ENCODE peak calls at places on chromosomes 1 and 21, in seven cellular contexts. W, C, L, D, F, Z and J are unnamed samples.

GRCh38 chr1:113872219-113872934 is 865 bp upstream of the PTPN22 start:
- DNase-seq in W (no peak), C (no peak), L (no peak), D (no peak), F (no peak), Z (no peak), J (no peak)

GRCh38 chr1:98110674-98111073 is 189.8 kb upstream of the DPYD start:
- DNase-seq in W (no peak), C (no peak), L (no peak), D (peak; percentile 11), F (no peak), Z (no peak), J (no peak)

GRCh38 chr1:37574834-37575479 is 18.2 kb downstream of the DNALI1 start:
- DNase-seq in W (no peak), C (peak; percentile 58), L (no peak), D (peak; percentile 49), F (no peak), Z (no peak), J (no peak)

GRCh38 chr1:185292237-185292636 is 24.8 kb downstream of the IVNS1ABP start:
- DNase-seq in W (no peak), C (no peak), L (no peak), D (no peak), F (no peak), Z (no peak), J (no peak)

GRCh38 chr1:162666006-162666645 is 33.9 kb downstream of the DDR2 start:
- DNase-seq in W (no peak), C (no peak), L (no peak), D (no peak), F (no peak), Z (no peak), J (no peak)

GRCh38 chr1:247360991-247361721 is 29.5 kb upstream of the ZNF496 start:
- DNase-seq in W (no peak), C (no peak), L (peak; percentile 46), D (no peak), F (peak; percentile 78), Z (no peak), J (no peak)

GRCh38 chr1:14138135-14138506 is 438.1 kb downstream of the PRDM2 start:
- DNase-seq in W (no peak), C (no peak), L (no peak), D (peak; percentile 100), F (no peak), Z (no peak), J (no peak)

GRCh38 chr1:158053276-158053675 is 59.8 kb downstream of the KIRREL1 start:
- DNase-seq in W (no peak), C (no peak), L (no peak), D (peak; percentile 18), F (no peak), Z (no peak), J (no peak)

GRCh38 chr21:26115346-26115745 is 55.2 kb downstream of the APP start:
- DNase-seq in W (no peak), C (no peak), L (no peak), D (no peak), F (no peak), Z (no peak), J (no peak)

GRCh38 chr1:56780832-56781231 is 38.4 kb downstream of the FYB2 start:
- DNase-seq in W (no peak), C (no peak), L (no peak), D (no peak), F (no peak), Z (no peak), J (no peak)

DNA sequence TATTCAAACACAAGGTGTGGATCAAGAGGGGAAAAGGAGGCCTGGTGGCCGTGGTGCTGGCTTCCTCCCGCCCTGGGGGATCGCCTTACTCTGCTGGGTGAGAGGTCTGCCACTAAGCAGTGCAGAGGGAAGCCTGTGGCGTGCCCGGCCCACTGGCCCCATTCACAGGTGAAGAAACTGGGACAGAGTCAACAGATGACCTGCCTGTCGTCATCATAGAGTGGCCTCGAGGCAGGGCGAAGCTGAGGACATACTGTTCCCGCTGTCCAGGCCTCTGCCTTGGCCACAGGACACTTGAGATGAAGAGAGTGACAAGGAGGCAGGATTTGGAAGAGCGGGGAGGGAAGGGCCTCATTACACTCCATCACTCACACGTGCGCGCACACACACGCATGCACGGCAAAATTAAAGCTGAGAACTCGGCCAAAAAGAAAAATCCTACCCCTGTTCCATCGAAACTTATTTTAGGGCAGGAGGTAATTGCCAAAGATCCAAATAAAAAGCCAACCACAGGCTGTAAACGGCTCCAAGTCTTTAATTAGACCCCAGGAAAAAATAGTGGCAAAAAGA is 50.5 kb downstream of the CASZ1 start:
- DNase-seq in W (peak; percentile 87), C (no peak), L (no peak), D (no peak), F (no peak), Z (no peak), J (peak; percentile 38)
- H3K27ac ChIP-seq in W (peak overlapping the region; percentile 84), C (no peak overlapping the region), L (no peak overlapping the region), D (no peak overlapping the region), F (no peak overlapping the region), Z (no peak overlapping the region), J (peak overlapping the region; percentile 45)

GRCh38 chr1:52593495-52593894 is 8.7 kb upstream of the GPX7 start:
- DNase-seq in W (no peak), C (no peak), L (no peak), D (no peak), F (no peak), Z (no peak), J (no peak)
- H3K27ac ChIP-seq in W (no peak overlapping the region), C (no peak overlapping the region), L (no peak overlapping the region), D (no peak overlapping the region), F (no peak overlapping the region), Z (no peak overlapping the region), J (no peak overlapping the region)

GRCh38 chr1:18951416-18951815 is 5.1 kb downstream of the IFFO2 start:
- DNase-seq in W (no peak), C (no peak), L (no peak), D (no peak), F (no peak), Z (no peak), J (no peak)

GRCh38 chr1:18953656-18954259 is 2.7 kb downstream of the IFFO2 start:
- DNase-seq in W (no peak), C (no peak), L (no peak), D (no peak), F (no peak), Z (no peak), J (no peak)

GRCh38 chr1:18949689-18950414 is 6.6 kb downstream of the IFFO2 start:
- DNase-seq in W (no peak), C (no peak), L (no peak), D (no peak), F (no peak), Z (no peak), J (no peak)

GRCh38 chr1:18950415-18951026 is 6.0 kb downstream of the IFFO2 start:
- DNase-seq in W (no peak), C (no peak), L (no peak), D (no peak), F (no peak), Z (no peak), J (peak; percentile 55)

DNA sequence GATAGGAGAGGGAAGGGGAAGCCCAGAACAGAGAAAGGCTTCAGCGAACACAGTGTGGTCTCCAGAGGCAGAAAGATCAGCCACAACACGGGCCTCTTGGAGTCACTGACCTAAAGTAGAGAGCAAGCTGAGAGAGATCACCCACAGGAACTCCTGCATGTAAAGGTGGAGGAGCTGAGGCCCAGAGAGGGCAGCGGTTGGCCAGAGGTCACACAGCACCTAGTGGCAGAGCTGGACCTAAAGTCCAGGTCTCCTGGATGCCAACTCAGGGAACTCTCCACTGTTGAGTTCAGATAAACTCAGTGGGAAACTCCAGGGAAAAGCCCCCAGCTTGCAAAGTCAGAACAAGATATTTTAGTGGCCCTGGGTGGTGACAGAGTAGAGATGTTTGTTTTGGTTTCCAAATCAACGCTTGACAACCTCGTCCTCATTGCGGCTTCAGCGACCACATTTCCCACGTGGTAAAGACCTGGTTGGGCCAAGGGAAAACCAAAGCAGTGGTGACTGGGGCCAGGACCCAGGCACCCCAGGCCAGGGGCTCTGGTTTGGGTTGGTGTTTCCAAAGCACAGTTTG is 4.6 kb downstream of the IFFO2 start:
- DNase-seq in W (no peak), C (no peak), L (no peak), D (no peak), F (no peak), Z (no peak), J (no peak)
- H3K27ac ChIP-seq in W (no peak overlapping the region), C (peak overlapping the region; percentile 21), L (no peak overlapping the region), D (no peak overlapping the region), F (peak overlapping the region; percentile 92), Z (no peak overlapping the region), J (peak overlapping the region; percentile 84)

GRCh38 chr1:228090613-228091081 is 8.1 kb downstream of the ARF1 start:
- DNase-seq in W (no peak), C (no peak), L (no peak), D (no peak), F (no peak), Z (no peak), J (no peak)

GRCh38 chr1:228088586-228089498 is 6.3 kb downstream of the ARF1 start:
- DNase-seq in W (no peak), C (no peak), L (no peak), D (no peak), F (no peak), Z (no peak), J (no peak)

GRCh38 chr1:228087771-228088251 is 5.3 kb downstream of the ARF1 start:
- DNase-seq in W (no peak), C (no peak), L (no peak), D (peak; percentile 85), F (no peak), Z (no peak), J (no peak)

GRCh38 chr1:228091084-228091483 is 8.6 kb downstream of the ARF1 start:
- DNase-seq in W (no peak), C (no peak), L (no peak), D (no peak), F (no peak), Z (no peak), J (no peak)

DNA sequence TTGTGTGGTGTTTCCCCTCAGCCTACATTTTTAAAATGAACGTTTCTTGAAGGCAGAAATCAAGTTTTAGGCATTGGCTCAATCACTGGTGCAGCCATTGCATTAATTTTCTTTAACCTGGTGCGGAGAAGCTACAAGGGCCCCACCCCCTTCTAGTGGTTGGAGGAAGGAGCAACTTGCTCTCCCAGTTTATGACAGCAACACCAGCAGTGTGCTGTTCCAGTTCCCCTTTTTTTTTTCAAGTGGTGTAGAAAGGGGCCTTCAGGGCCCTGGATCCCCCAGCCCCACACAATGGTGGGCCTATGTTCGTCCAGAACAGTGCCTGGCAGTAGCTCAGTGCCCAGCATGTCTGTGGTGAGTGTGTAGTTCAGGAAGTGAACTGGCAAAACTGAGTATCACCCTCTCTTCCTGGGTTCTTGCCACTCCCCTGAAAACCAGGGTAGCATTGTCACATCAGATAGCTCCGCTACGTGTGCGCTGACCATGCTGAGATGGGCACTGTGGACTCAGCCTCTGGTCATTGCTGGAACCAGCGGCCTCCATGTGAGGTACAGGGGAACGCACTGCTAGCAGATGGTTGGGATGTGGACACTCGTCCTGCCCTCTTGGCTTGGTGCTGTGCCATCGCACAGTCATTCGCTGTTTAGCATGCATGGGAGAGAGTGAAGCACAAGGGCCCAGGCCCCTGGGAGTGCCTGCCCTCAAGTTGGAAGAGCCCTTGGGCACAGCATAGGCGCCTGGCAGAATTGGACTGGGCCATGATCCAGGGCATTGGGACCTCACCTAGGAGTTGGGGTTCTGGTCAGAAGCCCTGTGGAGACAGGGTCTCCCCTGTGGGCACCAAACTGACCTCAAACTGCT is 7.2 kb downstream of the ARF1 start:
- DNase-seq in W (no peak), C (no peak), L (no peak), D (no peak), F (no peak), Z (no peak), J (no peak)
- H3K27ac ChIP-seq in W (no peak overlapping the region), C (peak overlapping the region; percentile 31), L (peak overlapping the region; percentile 7), D (no peak overlapping the region), F (no peak overlapping the region), Z (no peak overlapping the region), J (no peak overlapping the region)